ENCODE peak calls at places on chromosomes 6 and 20, in eight cellular contexts. V is NCI-H146; Y is tibial nerve; F is stimulated activated CD4-positive, alpha-beta T cell treated with anti-CD3 and anti-CD28 coated beads, Interleukin-4, amount 100 ng/mL, for 1 hour; R is activated CD8-positive, alpha-beta memory T cell treated with anti-CD3 and anti-CD28 coated beads for 1 hour; P is GM03348; E is hippocampal formation; A is astrocyte of the hippocampus. S is an unnamed sample.
A peak's percentile ranks its signal among the peaks of the same experiment; 100 is the strongest.

GRCh38 chr20:44217342-44218092 is 6.9 kb upstream of the OSER1 start:
- DNase-seq in V (peak; percentile 87), Y (peak; percentile 61), F (peak; percentile 62), R (peak; percentile 23), P (peak; percentile 76), E (peak; percentile 23), A (peak; percentile 84), S (peak; percentile 91)

GRCh38 chr20:2889209-2889608 is 15.9 kb downstream of the PTPRA start:
- DNase-seq in V (no peak), Y (no peak), F (no peak), R (no peak), P (no peak), E (no peak), A (no peak), S (no peak)

GRCh38 chr6:63624091-63624490 is 11.5 kb upstream of the PHF3 start:
- DNase-seq in V (no peak), Y (no peak), F (no peak), R (no peak), P (no peak), E (no peak), A (no peak), S (no peak)

GRCh38 chr6:4008324-4009047 is 70.5 kb downstream of the FAM217A start:
- DNase-seq in V (peak; percentile 44), Y (no peak), F (no peak), R (no peak), P (peak; percentile 78), E (no peak), A (peak; percentile 72), S (peak; percentile 16)

GRCh38 chr20:667351-668034 is 8.1 kb downstream of the SCRT2 start:
- DNase-seq in V (peak; percentile 10), Y (peak; percentile 56), F (peak; percentile 65), R (no peak), P (peak; percentile 70), E (no peak), A (peak; percentile 43), S (peak; percentile 70)

GRCh38 chr6:38786486-38786885 is 71.4 kb downstream of the DNAH8 start:
- DNase-seq in V (no peak), Y (no peak), F (no peak), R (no peak), P (no peak), E (no peak), A (no peak), S (no peak)

GRCh38 chr6:32664827-32665362 is 1.6 kb downstream of the HLA-DQB1 start:
- DNase-seq in V (no peak), Y (no peak), F (peak; percentile 53), R (no peak), P (no peak), E (no peak), A (peak; percentile 3), S (peak; percentile 79)

GRCh38 chr6:4308354-4308753 is 173.0 kb upstream of the ECI2 start:
- DNase-seq in V (no peak), Y (no peak), F (no peak), R (no peak), P (no peak), E (no peak), A (no peak), S (no peak)

GRCh38 chr20:61057313-61058171 is 194.5 kb upstream of the CDH4 start:
- DNase-seq in V (no peak), Y (no peak), F (no peak), R (no peak), P (no peak), E (no peak), A (no peak), S (no peak)

GRCh38 chr6:144415014-144415413 is 129.9 kb downstream of the UTRN start:
- DNase-seq in V (no peak), Y (no peak), F (no peak), R (no peak), P (peak; percentile 14), E (no peak), A (peak; percentile 52), S (no peak)

GRCh38 chr6:11889574-11889973 is 111.0 kb upstream of the ADTRP start:
- DNase-seq in V (no peak), Y (no peak), F (no peak), R (no peak), P (no peak), E (no peak), A (no peak), S (no peak)

GRCh38 chr6:163415620-163416379 is 1.3 kb downstream of the QKI start:
- DNase-seq in V (peak; percentile 56), Y (peak; percentile 53), F (peak; percentile 35), R (no peak), P (peak; percentile 72), E (no peak), A (peak; percentile 80), S (no peak)

GRCh38 chr6:138805431-138805830 is 9.5 kb downstream of the ECT2L start:
- DNase-seq in V (no peak), Y (no peak), F (no peak), R (no peak), P (peak; percentile 45), E (no peak), A (no peak), S (no peak)

GRCh38 chr20:13800728-13801134 is 15.9 kb downstream of the NDUFAF5 start:
- DNase-seq in V (peak; percentile 20), Y (peak; percentile 50), F (no peak), R (no peak), P (peak; percentile 90), E (peak; percentile 33), A (peak; percentile 96), S (no peak)

GRCh38 chr20:34566978-34567884 is 8.7 kb downstream of the MAP1LC3A start:
- DNase-seq in V (peak; percentile 28), Y (no peak), F (no peak), R (no peak), P (no peak), E (no peak), A (no peak), S (no peak)

GRCh38 chr6:52284131-52284459 is 447 bp downstream of the MCM3 start:
- DNase-seq in V (peak; percentile 79), Y (peak; percentile 33), F (no peak), R (no peak), P (no peak), E (no peak), A (no peak), S (peak; percentile 47)

GRCh38 chr6:1321715-1322114 is 9.8 kb downstream of the FOXQ1 start:
- DNase-seq in V (no peak), Y (no peak), F (no peak), R (no peak), P (peak; percentile 68), E (no peak), A (no peak), S (no peak)

GRCh38 chr6:110325197-110325596 is 33.0 kb downstream of the METTL24 start:
- DNase-seq in V (peak; percentile 57), Y (no peak), F (no peak), R (no peak), P (peak; percentile 30), E (no peak), A (peak; percentile 58), S (no peak)

GRCh38 chr6:4780360-4780812 is 4.2 kb downstream of the CDYL start:
- DNase-seq in V (no peak), Y (no peak), F (no peak), R (no peak), P (no peak), E (no peak), A (no peak), S (peak; percentile 5)

GRCh38 chr20:39021748-39022147 is 59.6 kb downstream of the DHX35 start:
- DNase-seq in V (no peak), Y (no peak), F (no peak), R (no peak), P (no peak), E (no peak), A (no peak), S (no peak)

GRCh38 chr20:48574383-48574782 is 253.4 kb downstream of the PREX1 start:
- DNase-seq in V (peak; percentile 37), Y (no peak), F (no peak), R (no peak), P (no peak), E (no peak), A (peak; percentile 9), S (peak; percentile 20)

GRCh38 chr20:39880890-39881289 is 808.1 kb downstream of the MAFB start:
- DNase-seq in V (no peak), Y (no peak), F (no peak), R (no peak), P (peak; percentile 13), E (no peak), A (no peak), S (no peak)

GRCh38 chr6:129709451-129709908 is 497 bp downstream of the ARHGAP18 start:
- DNase-seq in V (peak; percentile 67), Y (peak; percentile 36), F (no peak), R (no peak), P (peak; percentile 53), E (peak; percentile 22), A (peak; percentile 84), S (no peak)

GRCh38 chr20:59756241-59756640 is 151.9 kb downstream of the PHACTR3 start:
- DNase-seq in V (no peak), Y (no peak), F (no peak), R (no peak), P (no peak), E (no peak), A (no peak), S (no peak)

S was measured in Calu3.